ENCODE peak calls at places on chromosome 10, in five cellular contexts. A is ovary; B is choroid plexus epithelial cell; R is effector memory CD4-positive, alpha-beta T cell; Z is skeletal muscle cell. M is an unnamed sample.

GRCh38 chr10:64277536-64277935 is 756.3 kb downstream of the REEP3 start:
- DNase-seq in B (no peak), R (no peak), Z (no peak), A (no peak), M (no peak)

GRCh38 chr10:6136215-6137201 is 47.7 kb downstream of the RBM17 start:
- DNase-seq in A (peak), B (peak), R (no peak), Z (no peak), M (peak)

GRCh38 chr10:130432850-130433249 is 296.7 kb downstream of the GLRX3 start:
- DNase-seq in Z (no peak), R (no peak), A (no peak), B (no peak), M (no peak)

GRCh38 chr10:11612004-11613001 is 853 bp upstream of the USP6NL start:
- DNase-seq in R (no peak), A (no peak), B (no peak), Z (no peak), M (peak)

GRCh38 chr10:6493521-6494451 is 86.3 kb downstream of the PRKCQ start:
- DNase-seq in R (no peak), B (peak), A (no peak), Z (peak), M (no peak)

GRCh38 chr10:125156739-125157472 is 3.5 kb downstream of the CTBP2 start:
- DNase-seq in A (peak), R (no peak), Z (no peak), B (no peak), M (no peak)

GRCh38 chr10:89210794-89211425 is 3.8 kb upstream of the CH25H start:
- DNase-seq in Z (no peak), B (no peak), A (no peak), R (no peak), M (peak)

GRCh38 chr10:68315582-68315981 is 16.3 kb upstream of the HNRNPH3 start:
- DNase-seq in R (no peak), B (no peak), Z (no peak), A (no peak), M (no peak)

GRCh38 chr10:33287112-33287511 is 47.4 kb downstream of the NRP1 start:
- DNase-seq in R (no peak), A (no peak), B (no peak), Z (no peak), M (no peak)

GRCh38 chr10:113686028-113686427 is 6.3 kb downstream of the CASP7 start:
- DNase-seq in B (no peak), A (no peak), Z (no peak), R (no peak), M (no peak)

GRCh38 chr10:124669824-124670654 is 74.1 kb downstream of the FAM53B start:
- DNase-seq in R (no peak), B (no peak), Z (no peak), A (no peak), M (no peak)

GRCh38 chr10:95324436-95325268 is 33.8 kb upstream of the PDLIM1 start:
- DNase-seq in B (no peak), R (no peak), A (no peak), Z (no peak), M (no peak)

GRCh38 chr10:131819241-131820072 is 81.4 kb upstream of the PPP2R2D start:
- DNase-seq in R (no peak), B (no peak), A (no peak), Z (no peak), M (no peak)

GRCh38 chr10:81914736-81915510 is 39.9 kb downstream of the NRG3 start:
- DNase-seq in Z (no peak), B (no peak), A (no peak), R (no peak), M (no peak)

GRCh38 chr10:1394155-1394912 is 338.1 kb downstream of the WDR37 start:
- DNase-seq in Z (no peak), R (no peak), B (no peak), A (no peak), M (no peak)

GRCh38 chr10:116849271-116850057 is at the start of gene ENO4:
- DNase-seq in Z (peak), B (peak), A (peak), R (peak), M (peak)

GRCh38 chr10:73413108-73413527 is 740 bp downstream of the ANXA7 start:
- DNase-seq in R (no peak), A (no peak), B (no peak), Z (no peak), M (no peak)

GRCh38 chr10:88332526-88333265 is 250.4 kb downstream of the RNLS start:
- DNase-seq in Z (no peak), B (no peak), R (no peak), A (no peak), M (no peak)

GRCh38 chr10:75405201-75406143 is 3.9 kb upstream of the ZNF503 start:
- DNase-seq in B (no peak), Z (no peak), A (peak), R (no peak), M (peak)

GRCh38 chr10:116162851-116163250 is 110.2 kb downstream of the GFRA1 start:
- DNase-seq in R (no peak), A (no peak), B (no peak), Z (no peak), M (no peak)

GRCh38 chr10:12631787-12632562 is 282.6 kb downstream of the CAMK1D start:
- DNase-seq in R (no peak), A (no peak), B (no peak), Z (no peak), M (no peak)

GRCh38 chr10:5396545-5396944 is 8.1 kb downstream of the TUBAL3 start:
- DNase-seq in A (no peak), Z (no peak), B (no peak), R (no peak), M (no peak)

GRCh38 chr10:117160567-117160966 is 22.5 kb upstream of the VAX1 start:
- DNase-seq in B (no peak), Z (no peak), R (no peak), A (no peak), M (no peak)

GRCh38 chr10:112984756-112985155 is 34.7 kb downstream of the TCF7L2 start:
- DNase-seq in A (no peak), Z (no peak), B (no peak), R (no peak), M (no peak)

GRCh38 chr10:84395581-84395980 is 67.2 kb downstream of the CCSER2 start:
- DNase-seq in R (no peak), A (no peak), B (no peak), Z (no peak), M (no peak)

GRCh38 chr10:73774637-73775036 is 7.2 kb upstream of the CHCHD1 start:
- DNase-seq in R (no peak), Z (no peak), B (peak), A (no peak), M (peak)

GRCh38 chr10:124614003-124614659 is 130.0 kb downstream of the FAM53B start:
- DNase-seq in Z (no peak), A (no peak), R (no peak), B (no peak), M (no peak)

GRCh38 chr10:23344251-23344841 is at the start of gene C10orf67:
- DNase-seq in R (no peak), B (peak), A (peak), Z (no peak), M (peak)

GRCh38 chr10:83075395-83076072 is 1063.8 kb upstream of the GHITM start:
- DNase-seq in R (no peak), B (peak), Z (no peak), A (no peak), M (no peak)

GRCh38 chr10:121375201-121375600 is 223.0 kb downstream of the FGFR2 start:
- DNase-seq in B (no peak), R (no peak), A (no peak), Z (no peak), M (no peak)

GRCh38 chr10:46559231-46559671 is 2.8 kb upstream of the GPRIN2 start:
- DNase-seq in B (no peak), A (peak), R (no peak), Z (no peak), M (no peak)

GRCh38 chr10:85646312-85646711 is 720.3 kb downstream of the GRID1 start:
- DNase-seq in R (no peak), Z (peak), B (peak), A (no peak), M (no peak)

GRCh38 chr10:24707445-24707844 is 16.2 kb downstream of the ARHGAP21 start:
- DNase-seq in Z (no peak), B (no peak), R (no peak), A (no peak), M (no peak)

GRCh38 chr10:127198307-127198706 is 1.9 kb upstream of the INSYN2A start:
- DNase-seq in B (no peak), A (no peak), Z (no peak), R (no peak), M (no peak)

GRCh38 chr10:98267894-98268693 is at the start of gene LOXL4:
- DNase-seq in R (no peak), Z (no peak), B (peak), A (peak), M (peak)

GRCh38 chr10:24681476-24682088 is 42.1 kb downstream of the ARHGAP21 start:
- DNase-seq in B (no peak), R (no peak), A (no peak), Z (no peak), M (no peak)

GRCh38 chr10:50152792-50153272 is 85.1 kb downstream of the WASHC2A start:
- DNase-seq in R (no peak), B (no peak), Z (no peak), A (no peak), M (no peak)

GRCh38 chr10:27372095-27372494 is 131.5 kb upstream of the ACBD5 start:
- DNase-seq in B (no peak), R (no peak), A (no peak), Z (no peak), M (no peak)

GRCh38 chr10:110304394-110304779 is 333 bp downstream of the SMNDC1 start:
- DNase-seq in A (no peak), Z (no peak), B (peak), R (no peak), M (no peak)

GRCh38 chr10:110306452-110306768 is 1.7 kb upstream of the SMNDC1 start:
- DNase-seq in R (no peak), B (no peak), Z (no peak), A (no peak), M (no peak)

GRCh38 chr10:110304780-110305421 is at the start of gene SMNDC1:
- DNase-seq in R (peak), A (peak), B (peak), Z (peak), M (peak)

GRCh38 chr10:110307805-110308204 is 3.1 kb upstream of the SMNDC1 start:
- DNase-seq in R (no peak), A (no peak), B (no peak), Z (no peak), M (peak)

DNA sequence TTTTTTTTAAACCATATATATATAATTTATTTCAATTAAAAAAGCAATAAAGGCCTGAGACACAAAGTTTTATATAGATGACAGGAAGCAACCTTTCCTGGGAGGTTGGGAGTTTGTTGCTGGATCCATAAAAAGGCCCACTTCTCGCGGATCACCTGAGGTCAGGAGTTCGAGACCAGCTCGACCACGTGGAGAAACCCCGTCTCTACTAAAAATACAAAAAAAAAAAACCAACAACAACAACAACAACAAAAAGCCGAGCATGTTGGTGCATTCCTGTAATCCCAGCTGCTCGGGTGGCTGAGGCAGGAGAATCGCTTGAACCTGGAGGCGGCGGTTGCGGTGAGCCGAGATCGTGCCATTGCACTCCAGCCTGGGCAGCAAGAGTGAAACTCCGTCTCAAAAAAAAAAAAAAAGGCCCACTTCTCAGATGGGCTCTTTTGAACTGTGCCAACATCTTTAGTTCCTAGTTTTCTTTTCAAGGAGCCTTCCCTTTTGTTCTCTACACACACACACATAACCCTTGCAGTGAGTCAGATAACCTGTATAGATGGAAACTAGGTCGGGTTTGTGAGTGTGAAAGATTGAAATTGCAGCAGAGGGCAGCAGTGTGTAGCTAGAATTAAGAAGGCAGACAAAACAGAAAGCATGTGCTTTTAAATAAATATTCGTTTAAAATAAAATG is 1.2 kb upstream of the SMNDC1 start:
- DNase-seq in R (peak), Z (peak), B (peak), A (peak), M (peak)
- H3K4me3 ChIP-seq in R (peak), Z (no peak), B (no peak), A (peak), M (no peak)

GRCh38 chr10:70576803-70577517 is 25.6 kb downstream of the PRF1 start:
- DNase-seq in A (no peak), Z (no peak), R (no peak), B (no peak), M (peak)

GRCh38 chr10:70578371-70578947 is 24.1 kb downstream of the PRF1 start:
- DNase-seq in B (peak), Z (peak), A (no peak), R (no peak), M (peak)

GRCh38 chr10:70575486-70575873 is 27.1 kb downstream of the PRF1 start:
- DNase-seq in Z (no peak), R (no peak), A (peak), B (peak), M (peak)

GRCh38 chr10:70573599-70574506 is 28.7 kb downstream of the PRF1 start:
- DNase-seq in Z (no peak), R (no peak), A (no peak), B (no peak), M (no peak)

DNA sequence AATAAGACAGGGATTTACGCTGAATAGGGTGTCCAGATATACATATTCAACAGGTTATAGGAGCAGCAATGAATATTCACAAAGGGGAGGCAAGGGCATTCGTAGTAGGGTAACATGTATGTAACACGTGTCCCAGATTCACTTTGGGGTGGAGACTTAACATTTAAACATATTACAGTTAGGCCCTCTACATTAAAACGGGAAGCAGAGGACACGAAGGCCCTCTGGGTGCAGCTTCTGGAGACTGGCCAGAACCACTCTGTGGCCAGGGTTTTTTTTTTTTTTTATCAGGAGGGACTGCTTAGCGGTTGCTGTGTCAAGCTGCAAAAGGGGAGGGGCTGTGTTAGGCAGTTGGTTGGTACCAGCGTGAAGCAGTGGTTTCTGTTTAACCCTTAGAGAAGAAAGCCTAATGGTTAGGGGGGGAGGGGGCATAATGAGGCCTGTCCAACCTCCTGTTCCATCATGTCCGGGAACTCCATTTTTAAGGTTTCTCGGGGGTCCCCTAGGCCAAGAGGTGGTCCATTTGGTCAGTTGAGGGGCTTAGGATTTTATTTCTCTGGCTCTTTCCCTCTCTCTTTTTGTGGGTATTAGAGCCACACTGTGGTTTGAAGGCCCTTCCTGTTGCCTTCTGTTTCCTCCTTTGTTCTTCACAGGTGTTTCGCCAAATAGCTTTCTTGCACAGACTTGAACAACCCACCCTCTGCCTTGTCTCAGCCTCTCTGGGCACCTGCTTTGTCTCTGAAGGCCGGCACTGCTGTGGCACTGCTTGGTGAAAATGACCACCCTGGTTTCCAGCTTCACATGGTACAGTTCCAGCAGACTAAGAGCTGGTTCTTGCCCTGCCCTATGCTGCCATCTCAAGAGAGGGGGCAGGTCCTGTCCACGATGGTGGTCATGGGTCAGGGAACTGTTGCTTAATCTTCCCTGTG is 26.4 kb downstream of the PRF1 start:
- DNase-seq in Z (no peak), A (no peak), R (no peak), B (peak), M (peak)
- H3K4me3 ChIP-seq in Z (no peak), A (no peak), R (peak), B (no peak), M (no peak)

DNA sequence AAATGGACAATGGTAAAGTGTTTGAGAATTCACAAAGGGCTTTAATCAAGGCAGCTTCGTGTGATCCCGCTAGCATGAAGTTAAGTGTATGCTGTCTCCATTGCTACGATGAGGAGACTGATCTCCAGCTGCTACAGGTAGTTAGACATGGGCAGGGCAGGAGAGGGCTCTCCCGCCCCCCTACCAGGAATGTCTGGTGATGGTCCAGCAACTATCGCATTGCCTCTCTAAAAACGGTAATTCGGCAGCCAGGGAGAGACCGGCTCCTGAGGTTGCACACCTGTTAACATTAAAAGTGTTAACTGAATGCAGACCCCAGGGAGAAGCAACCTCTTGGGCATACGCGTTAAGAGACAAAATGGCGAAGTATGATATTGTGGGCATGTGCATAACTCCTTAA is 37.9 kb downstream of the SVIL start:
- DNase-seq in Z (no peak), R (no peak), B (no peak), A (no peak), M (no peak)
- H3K4me3 ChIP-seq in Z (no peak), R (no peak), B (no peak), A (no peak), M (no peak)

GRCh38 chr10:21498977-21499376 is 26.5 kb downstream of the SKIDA1 start:
- DNase-seq in Z (no peak), B (no peak), R (no peak), A (no peak), M (no peak)
- H3K4me3 ChIP-seq in Z (no peak), B (no peak), R (no peak), A (no peak), M (no peak)

DNA sequence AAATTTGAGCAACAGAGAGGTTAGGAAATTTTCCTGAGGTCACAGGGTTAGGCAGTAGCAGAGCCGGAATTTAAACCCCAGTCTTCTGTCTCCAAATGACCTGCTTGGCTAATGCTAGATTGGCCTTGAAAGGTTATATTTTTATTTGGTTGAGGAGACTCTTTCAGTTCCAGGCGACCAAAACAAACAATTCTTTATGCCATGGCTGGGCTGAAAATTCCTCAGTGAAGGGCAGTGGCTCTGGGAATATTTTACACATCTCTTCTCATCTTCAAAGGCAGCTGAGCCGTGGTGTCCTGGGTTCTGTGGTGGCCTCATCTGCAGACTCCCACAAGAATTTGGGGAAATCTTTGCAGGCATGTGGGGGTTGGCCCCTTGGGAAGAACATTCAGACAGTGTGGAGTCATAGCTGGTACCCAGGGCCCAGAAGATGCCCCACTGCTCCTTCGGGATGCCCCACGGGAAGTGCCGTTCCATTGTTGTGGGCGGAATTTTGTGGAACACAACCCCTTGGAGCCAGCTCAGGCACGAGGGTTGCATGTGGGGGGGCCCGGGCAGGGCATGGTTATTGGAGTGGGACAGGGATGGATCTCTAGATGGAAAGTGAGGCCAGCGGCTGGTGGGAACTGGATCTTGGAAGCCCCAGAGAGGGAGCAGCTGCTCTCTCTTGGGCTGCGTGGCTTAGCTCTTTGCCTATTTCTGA is 33.2 kb downstream of the RPS24 start:
- DNase-seq in Z (no peak), R (no peak), A (no peak), B (no peak), M (no peak)
- H3K4me3 ChIP-seq in Z (no peak), R (no peak), A (no peak), B (no peak), M (no peak)

GRCh38 chr10:13891542-13892431 is 305.0 kb downstream of the PRPF18 start:
- DNase-seq in Z (no peak), B (no peak), R (no peak), A (peak), M (no peak)
- H3K4me3 ChIP-seq in Z (peak), B (peak), R (peak), A (peak), M (peak)

M was measured in fibroblast of the aortic adventitia.